ENCODE peak calls at places on chromosomes 4 and X, in seven cellular contexts. N is HFFc6; L is A549; X is MM.1S; F is NB4; J is lung; H is CD8-positive, alpha-beta T cell. M is an unnamed sample.

GRCh38 chr4:82774711-82775171 is 23.9 kb downstream of the SCD5 start:
- DNase-seq in N (peak; percentile 22), L (no peak), X (no peak), F (no peak), J (no peak), H (no peak), M (no peak)

GRCh38 chr4:174244441-174244840 is 39.0 kb downstream of the FBXO8 start:
- DNase-seq in N (peak; percentile 34), L (no peak), X (no peak), F (no peak), J (no peak), H (no peak), M (no peak)

GRCh38 chrX:115264009-115264408 is 25.5 kb upstream of the LUZP4 start:
- DNase-seq in N (no peak), L (no peak), X (no peak), F (no peak), J (no peak), H (no peak), M (no peak)

GRCh38 chr4:130712038-130712437 is 1616.1 kb downstream of the C4orf33 start:
- DNase-seq in N (peak; percentile 37), L (no peak), X (no peak), F (no peak), J (no peak), H (no peak), M (no peak)

GRCh38 chr4:30653291-30653690 is 66.9 kb upstream of the PCDH7 start:
- DNase-seq in N (no peak), L (no peak), X (no peak), F (no peak), J (no peak), H (no peak), M (no peak)

GRCh38 chr4:3192188-3192587 is 56.8 kb upstream of the MSANTD1 start:
- DNase-seq in N (no peak), L (no peak), X (no peak), F (no peak), J (no peak), H (no peak), M (no peak)

GRCh38 chrX:32087663-32088062 is 1015.8 kb upstream of the FTHL17 start:
- DNase-seq in N (no peak), L (no peak), X (no peak), F (no peak), J (no peak), H (no peak), M (no peak)

GRCh38 chrX:10173331-10173900 is 16.6 kb downstream of the CLCN4 start:
- DNase-seq in N (no peak), L (no peak), X (no peak), F (no peak), J (no peak), H (no peak), M (no peak)

GRCh38 chr4:82611982-82612381 is 50.2 kb upstream of the TMEM150C start:
- DNase-seq in N (no peak), L (no peak), X (no peak), F (no peak), J (no peak), H (no peak), M (no peak)

GRCh38 chrX:17944833-17945497 is 83.9 kb upstream of the RAI2 start:
- DNase-seq in N (no peak), L (peak; percentile 7), X (peak; percentile 38), F (peak; percentile 17), J (no peak), H (peak; percentile 14), M (no peak)

GRCh38 chr4:6902318-6903042 is 7.1 kb upstream of the TBC1D14 start:
- DNase-seq in N (no peak), L (no peak), X (no peak), F (no peak), J (no peak), H (no peak), M (no peak)

GRCh38 chr4:75909331-75909844 is 7.1 kb upstream of the PPEF2 start:
- DNase-seq in N (no peak), L (no peak), X (no peak), F (peak; percentile 18), J (no peak), H (no peak), M (no peak)

GRCh38 chr4:136124251-136124745 is 1408.0 kb downstream of the PCDH18 start:
- DNase-seq in N (no peak), L (no peak), X (no peak), F (no peak), J (no peak), H (no peak), M (no peak)

GRCh38 chr4:38693531-38693930 is 29.5 kb downstream of the KLF3 start:
- DNase-seq in N (no peak), L (no peak), X (no peak), F (no peak), J (no peak), H (no peak), M (no peak)

GRCh38 chrX:85017721-85018120 is 14.0 kb downstream of the APOOL start:
- DNase-seq in N (peak; percentile 3), L (no peak), X (no peak), F (no peak), J (no peak), H (no peak), M (no peak)

GRCh38 chr4:101258782-101259353 is 88.5 kb downstream of the PPP3CA start:
- DNase-seq in N (peak; percentile 9), L (no peak), X (no peak), F (no peak), J (no peak), H (no peak), M (no peak)

GRCh38 chr4:128803783-128804182 is 5.7 kb upstream of the JADE1 start:
- DNase-seq in N (no peak), L (no peak), X (peak; percentile 79), F (no peak), J (no peak), H (no peak), M (no peak)

GRCh38 chr4:124455671-124456070 is 256.9 kb downstream of the ANKRD50 start:
- DNase-seq in N (no peak), L (no peak), X (no peak), F (no peak), J (no peak), H (no peak), M (no peak)

GRCh38 chr4:56080384-56080783 is 131.6 kb downstream of the CEP135 start:
- DNase-seq in N (no peak), L (no peak), X (no peak), F (no peak), J (no peak), H (no peak), M (no peak)

GRCh38 chr4:126582737-126583136 is 1050.0 kb upstream of the INTU start:
- DNase-seq in N (no peak), L (peak; percentile 0), X (peak; percentile 14), F (no peak), J (no peak), H (no peak), M (no peak)
- TF ChIP-seq CTCF in N (peak; percentile 41), L (no peak), X (peak; percentile 29), F (no peak), J (no peak), H (no peak), M (no peak)

DNA sequence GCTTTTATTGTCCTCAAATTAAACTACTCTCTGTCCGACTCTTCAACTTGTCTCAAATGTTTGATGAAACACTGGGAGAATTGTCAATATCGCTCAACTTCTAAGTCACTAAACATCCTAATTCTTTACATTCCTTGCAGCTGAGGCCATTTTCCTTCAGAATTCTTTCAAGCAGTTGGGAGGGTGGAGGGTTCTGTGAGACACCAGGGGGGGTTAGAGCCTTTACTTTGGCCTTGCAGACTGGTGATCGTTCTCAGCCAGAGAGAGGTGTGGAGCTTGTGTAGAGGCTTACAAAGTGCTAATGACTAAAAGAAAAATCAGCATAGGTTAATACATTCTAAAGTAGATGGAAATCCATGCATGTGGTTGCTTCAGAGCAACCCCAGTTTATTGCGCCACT is 21.3 kb upstream of the SOX3 start:
- DNase-seq in N (no peak), L (no peak), X (no peak), F (no peak), J (no peak), H (no peak), M (no peak)
- TF ChIP-seq CTCF in N (no peak), L (no peak), X (no peak), F (no peak), J (no peak), H (no peak), M (no peak)

GRCh38 chr4:878796-879729 is 53.1 kb downstream of the GAK start:
- DNase-seq in N (no peak), L (no peak), X (no peak), F (no peak), J (no peak), H (peak; percentile 21), M (no peak)

GRCh38 chr4:882646-883045 is 49.5 kb downstream of the GAK start:
- DNase-seq in N (no peak), L (no peak), X (no peak), F (no peak), J (no peak), H (no peak), M (no peak)

GRCh38 chr4:879730-880079 is 52.4 kb downstream of the GAK start:
- DNase-seq in N (no peak), L (no peak), X (no peak), F (no peak), J (no peak), H (peak; percentile 22), M (no peak)

GRCh38 chr4:881709-882108 is 50.4 kb downstream of the GAK start:
- DNase-seq in N (no peak), L (no peak), X (no peak), F (no peak), J (no peak), H (no peak), M (no peak)

DNA sequence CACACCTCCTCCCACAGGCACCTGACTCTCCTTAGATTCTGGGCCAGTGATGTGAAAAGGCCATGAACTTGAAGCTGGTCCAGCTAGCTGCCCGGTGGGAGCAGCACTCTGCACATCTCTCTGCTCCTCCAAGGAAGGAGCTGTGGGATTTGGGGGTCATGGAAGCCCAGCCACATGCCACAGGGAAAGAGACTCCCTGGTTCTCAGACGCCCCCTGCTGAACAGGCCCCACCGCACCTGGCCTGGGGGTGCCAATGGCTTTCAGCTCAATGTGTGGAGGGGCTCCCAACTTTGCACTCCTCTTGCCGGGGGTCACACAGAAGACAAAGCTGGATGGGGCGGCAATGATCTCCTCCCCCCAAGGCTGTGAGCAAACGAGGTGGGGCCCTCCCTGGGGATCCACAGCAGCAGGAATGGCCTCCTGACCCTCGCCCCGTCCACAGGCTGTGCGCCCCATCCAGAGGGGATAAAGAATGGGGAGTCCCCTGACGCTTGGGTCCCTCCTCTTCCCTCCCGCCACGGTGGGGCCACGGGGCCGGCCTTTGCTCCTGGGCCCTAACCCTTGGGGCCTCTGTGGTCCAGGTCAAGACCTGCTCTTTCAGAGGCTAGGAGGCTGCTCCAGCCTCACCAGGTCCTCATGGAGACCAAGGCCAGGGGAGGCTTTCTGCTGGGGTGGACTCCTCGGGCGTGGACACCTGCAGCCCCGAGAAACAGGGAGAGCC is 51.3 kb downstream of the GAK start:
- DNase-seq in N (no peak), L (no peak), X (no peak), F (no peak), J (no peak), H (no peak), M (no peak)
- TF ChIP-seq CTCF in N (no peak), L (no peak), X (no peak), F (no peak), J (no peak), H (no peak), M (no peak)

DNA sequence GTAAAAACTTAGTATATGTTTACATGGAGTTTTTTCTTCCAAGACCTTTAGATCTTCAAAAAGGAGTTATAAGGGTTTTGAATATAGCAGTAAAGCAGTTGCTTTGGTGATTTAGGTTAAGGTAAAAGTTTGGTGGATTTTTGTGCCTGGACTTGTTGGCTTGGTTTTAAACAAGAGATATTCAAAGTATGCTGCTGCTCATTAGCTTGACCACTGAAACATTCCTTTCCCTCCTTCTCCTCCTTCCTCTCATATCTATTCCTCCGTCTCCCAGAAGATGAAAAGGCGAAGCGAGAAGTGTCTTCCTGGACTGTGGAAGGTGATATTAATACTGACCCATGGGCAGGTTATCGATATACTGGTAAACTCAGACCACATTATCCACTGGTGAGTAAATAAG is 38.4 kb downstream of the METAP1 start:
- DNase-seq in N (no peak), L (no peak), X (no peak), F (no peak), J (no peak), H (no peak), M (no peak)
- TF ChIP-seq CTCF in N (no peak), L (no peak), X (no peak), F (no peak), J (no peak), H (no peak), M (no peak)

M was measured in activated B cell treated with CpG ODN at 0.5 μM for 24 hours.